ENCODE peak calls at places on chromosomes 4 and X, in eight cellular contexts. One of them, this sample, is unnamed.

GRCh38 chrX:20487227-20487626 is 220.5 kb upstream of the RPS6KA3 start:
- DNase-seq in PC-3: peak
- DNase-seq in natural killer cell: no peak
- DNase-seq in D721Med: no peak
- DNase-seq in pancreas: no peak
- DNase-seq in heart left ventricle: no peak
- DNase-seq in GM12864: no peak
- DNase-seq in epithelial cell of esophagus: peak
- DNase-seq in this sample: no peak

GRCh38 chr4:150280081-150280950 is 202.1 kb downstream of the DCLK2 start:
- DNase-seq in D721Med: no peak
- DNase-seq in pancreas: no peak
- DNase-seq in PC-3: peak
- DNase-seq in natural killer cell: no peak
- DNase-seq in GM12864: no peak
- DNase-seq in epithelial cell of esophagus: peak
- DNase-seq in heart left ventricle: no peak
- DNase-seq in this sample: no peak

GRCh38 chrX:110795645-110796510 is at the start of gene CHRDL1:
- DNase-seq in D721Med: no peak
- DNase-seq in heart left ventricle: peak
- DNase-seq in pancreas: peak
- DNase-seq in GM12864: no peak
- DNase-seq in epithelial cell of esophagus: peak
- DNase-seq in natural killer cell: no peak
- DNase-seq in PC-3: no peak
- DNase-seq in this sample: peak

GRCh38 chr4:80184791-80185756 is 12.2 kb upstream of the PRDM8 start:
- DNase-seq in GM12864: no peak
- DNase-seq in natural killer cell: no peak
- DNase-seq in heart left ventricle: no peak
- DNase-seq in epithelial cell of esophagus: no peak
- DNase-seq in pancreas: no peak
- DNase-seq in D721Med: no peak
- DNase-seq in PC-3: peak
- DNase-seq in this sample: no peak

GRCh38 chr4:143273170-143273917 is 63.3 kb upstream of the GAB1 start:
- DNase-seq in heart left ventricle: no peak
- DNase-seq in epithelial cell of esophagus: no peak
- DNase-seq in PC-3: no peak
- DNase-seq in pancreas: no peak
- DNase-seq in natural killer cell: no peak
- DNase-seq in GM12864: no peak
- DNase-seq in D721Med: no peak
- DNase-seq in this sample: no peak

GRCh38 chr4:25993564-25994185 is 79.7 kb downstream of the SMIM20 start:
- DNase-seq in PC-3: peak
- DNase-seq in natural killer cell: no peak
- DNase-seq in pancreas: no peak
- DNase-seq in D721Med: no peak
- DNase-seq in heart left ventricle: peak
- DNase-seq in epithelial cell of esophagus: no peak
- DNase-seq in GM12864: peak
- DNase-seq in this sample: peak

GRCh38 chr4:1776521-1777161 is 16.5 kb upstream of the FGFR3 start:
- DNase-seq in natural killer cell: no peak
- DNase-seq in epithelial cell of esophagus: no peak
- DNase-seq in pancreas: peak
- DNase-seq in PC-3: no peak
- DNase-seq in D721Med: no peak
- DNase-seq in heart left ventricle: no peak
- DNase-seq in GM12864: no peak
- DNase-seq in this sample: no peak

GRCh38 chr4:103076777-103077347 is 301 bp upstream of the SLC9B2 start:
- DNase-seq in epithelial cell of esophagus: no peak
- DNase-seq in heart left ventricle: no peak
- DNase-seq in pancreas: no peak
- DNase-seq in D721Med: no peak
- DNase-seq in PC-3: no peak
- DNase-seq in natural killer cell: no peak
- DNase-seq in GM12864: no peak
- DNase-seq in this sample: no peak

GRCh38 chr4:92021203-92021602 is 282.6 kb upstream of the GRID2 start:
- DNase-seq in pancreas: no peak
- DNase-seq in natural killer cell: no peak
- DNase-seq in heart left ventricle: no peak
- DNase-seq in epithelial cell of esophagus: no peak
- DNase-seq in D721Med: no peak
- DNase-seq in PC-3: no peak
- DNase-seq in GM12864: no peak
- DNase-seq in this sample: no peak

GRCh38 chr4:6372649-6373525 is 99.5 kb downstream of the PPP2R2C start:
- DNase-seq in PC-3: peak
- DNase-seq in heart left ventricle: no peak
- DNase-seq in natural killer cell: no peak
- DNase-seq in GM12864: peak
- DNase-seq in pancreas: no peak
- DNase-seq in epithelial cell of esophagus: peak
- DNase-seq in D721Med: peak
- DNase-seq in this sample: no peak

GRCh38 chrX:139831689-139832456 is 101.0 kb downstream of the ATP11C start:
- DNase-seq in epithelial cell of esophagus: peak
- DNase-seq in pancreas: no peak
- DNase-seq in natural killer cell: no peak
- DNase-seq in D721Med: no peak
- DNase-seq in PC-3: peak
- DNase-seq in heart left ventricle: no peak
- DNase-seq in GM12864: no peak
- DNase-seq in this sample: no peak

GRCh38 chr4:74157116-74157742 is 689 bp upstream of the MTHFD2L start:
- DNase-seq in D721Med: no peak
- DNase-seq in epithelial cell of esophagus: peak
- DNase-seq in natural killer cell: no peak
- DNase-seq in PC-3: no peak
- DNase-seq in heart left ventricle: no peak
- DNase-seq in pancreas: no peak
- DNase-seq in GM12864: no peak
- DNase-seq in this sample: no peak

GRCh38 chr4:21192367-21192766 is 492.1 kb downstream of the PACRGL start:
- DNase-seq in epithelial cell of esophagus: no peak
- DNase-seq in heart left ventricle: no peak
- DNase-seq in PC-3: no peak
- DNase-seq in GM12864: no peak
- DNase-seq in pancreas: no peak
- DNase-seq in natural killer cell: no peak
- DNase-seq in D721Med: no peak
- DNase-seq in this sample: no peak

GRCh38 chr4:87038837-87039715 is 104.3 kb downstream of the AFF1 start:
- DNase-seq in D721Med: no peak
- DNase-seq in epithelial cell of esophagus: peak
- DNase-seq in GM12864: no peak
- DNase-seq in heart left ventricle: peak
- DNase-seq in PC-3: peak
- DNase-seq in natural killer cell: no peak
- DNase-seq in pancreas: peak
- DNase-seq in this sample: peak

GRCh38 chr4:11805837-11806236 is 377.1 kb upstream of the HS3ST1 start:
- DNase-seq in GM12864: no peak
- DNase-seq in heart left ventricle: no peak
- DNase-seq in D721Med: no peak
- DNase-seq in PC-3: peak
- DNase-seq in pancreas: no peak
- DNase-seq in epithelial cell of esophagus: peak
- DNase-seq in natural killer cell: no peak
- DNase-seq in this sample: no peak

GRCh38 chr4:100736651-100737450 is 219.0 kb upstream of the EMCN start:
- DNase-seq in D721Med: no peak
- DNase-seq in natural killer cell: no peak
- DNase-seq in heart left ventricle: no peak
- DNase-seq in epithelial cell of esophagus: peak
- DNase-seq in PC-3: peak
- DNase-seq in pancreas: no peak
- DNase-seq in GM12864: no peak
- DNase-seq in this sample: no peak

GRCh38 chrX:150456466-150456865 is 93.3 kb downstream of the MAMLD1 start:
- DNase-seq in GM12864: no peak
- DNase-seq in PC-3: peak
- DNase-seq in epithelial cell of esophagus: peak
- DNase-seq in pancreas: no peak
- DNase-seq in D721Med: no peak
- DNase-seq in heart left ventricle: no peak
- DNase-seq in natural killer cell: no peak
- DNase-seq in this sample: no peak

GRCh38 chr4:186190456-186191265 is 706 bp upstream of the CYP4V2 start:
- DNase-seq in GM12864: no peak
- DNase-seq in pancreas: no peak
- DNase-seq in D721Med: no peak
- DNase-seq in natural killer cell: peak
- DNase-seq in heart left ventricle: peak
- DNase-seq in PC-3: no peak
- DNase-seq in epithelial cell of esophagus: peak
- DNase-seq in this sample: no peak

GRCh38 chr4:102431608-102431961 is 69.6 kb upstream of the NFKB1 start:
- DNase-seq in natural killer cell: no peak
- DNase-seq in heart left ventricle: no peak
- DNase-seq in PC-3: no peak
- DNase-seq in pancreas: no peak
- DNase-seq in GM12864: no peak
- DNase-seq in D721Med: no peak
- DNase-seq in epithelial cell of esophagus: no peak
- DNase-seq in this sample: no peak

GRCh38 chrX:24763989-24764388 is 70.3 kb downstream of the POLA1 start:
- DNase-seq in PC-3: no peak
- DNase-seq in epithelial cell of esophagus: no peak
- DNase-seq in natural killer cell: no peak
- DNase-seq in heart left ventricle: no peak
- DNase-seq in pancreas: no peak
- DNase-seq in GM12864: no peak
- DNase-seq in D721Med: no peak
- DNase-seq in this sample: no peak

GRCh38 chrX:24768556-24768955 is 74.8 kb downstream of the POLA1 start:
- DNase-seq in GM12864: no peak
- DNase-seq in heart left ventricle: no peak
- DNase-seq in natural killer cell: no peak
- DNase-seq in epithelial cell of esophagus: no peak
- DNase-seq in PC-3: no peak
- DNase-seq in D721Med: no peak
- DNase-seq in pancreas: no peak
- DNase-seq in this sample: no peak

DNA sequence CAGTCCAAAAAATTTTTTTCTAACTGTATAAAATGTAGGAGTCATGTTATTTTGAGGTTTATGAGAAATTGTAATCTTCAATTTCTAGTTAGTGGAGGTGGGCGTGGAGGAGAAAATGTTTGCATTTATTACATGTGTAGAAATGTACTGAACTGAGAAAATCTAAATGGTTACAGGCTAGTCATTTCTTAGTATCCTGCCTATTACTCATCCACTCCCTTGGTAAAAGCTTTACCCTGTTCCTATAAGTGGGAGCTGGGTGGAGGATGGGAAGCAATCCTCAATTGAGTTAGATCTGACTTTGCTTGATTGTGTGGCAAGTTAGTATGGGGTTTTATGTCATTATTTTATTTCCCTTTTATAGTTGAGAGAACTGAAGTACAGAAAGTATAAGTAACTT is 73.8 kb downstream of the POLA1 start:
- DNase-seq in heart left ventricle: no peak
- DNase-seq in pancreas: no peak
- DNase-seq in epithelial cell of esophagus: peak
- DNase-seq in PC-3: peak
- DNase-seq in D721Med: no peak
- DNase-seq in GM12864: no peak
- DNase-seq in natural killer cell: no peak
- DNase-seq in this sample: no peak
- TF ChIP-seq CTCF in heart left ventricle: no peak
- TF ChIP-seq CTCF in pancreas: no peak
- TF ChIP-seq CTCF in epithelial cell of esophagus: no peak
- TF ChIP-seq CTCF in PC-3: no peak
- TF ChIP-seq CTCF in D721Med: no peak
- TF ChIP-seq CTCF in GM12864: no peak
- TF ChIP-seq CTCF in natural killer cell: no peak
- TF ChIP-seq CTCF in this sample: no peak

DNA sequence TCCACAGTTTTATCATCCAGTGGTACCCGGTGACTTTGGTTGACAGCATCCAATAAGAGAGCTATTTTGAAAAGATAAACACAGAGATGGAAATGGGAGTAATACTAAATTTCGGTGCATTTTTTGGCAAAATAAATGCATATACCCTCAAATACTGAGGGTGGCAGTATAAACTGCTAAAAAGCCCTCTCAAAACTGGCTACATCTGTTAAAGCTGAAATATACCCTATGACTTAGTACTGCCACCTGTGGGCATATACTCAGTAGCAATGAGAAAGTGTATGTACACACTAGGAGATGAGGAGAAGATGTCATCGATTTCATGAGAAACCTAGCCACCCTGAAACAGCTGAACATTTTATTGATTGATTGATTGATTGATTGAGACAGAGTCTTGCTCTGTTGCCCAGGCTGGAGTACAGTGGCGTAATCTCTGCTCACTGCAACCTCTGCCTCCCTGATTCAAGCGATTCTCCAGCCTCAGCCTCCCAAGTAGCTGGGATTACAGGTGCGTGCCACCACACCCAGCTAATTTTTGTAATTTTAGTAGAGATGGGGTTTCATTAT is 12.2 kb upstream of the TMEM128 start:
- DNase-seq in epithelial cell of esophagus: peak
- DNase-seq in natural killer cell: no peak
- DNase-seq in heart left ventricle: no peak
- DNase-seq in PC-3: peak
- DNase-seq in GM12864: peak
- DNase-seq in D721Med: no peak
- DNase-seq in pancreas: no peak
- DNase-seq in this sample: no peak
- TF ChIP-seq CTCF in epithelial cell of esophagus: peak
- TF ChIP-seq CTCF in natural killer cell: peak
- TF ChIP-seq CTCF in heart left ventricle: peak
- TF ChIP-seq CTCF in PC-3: peak
- TF ChIP-seq CTCF in GM12864: peak
- TF ChIP-seq CTCF in D721Med: peak
- TF ChIP-seq CTCF in pancreas: no peak
- TF ChIP-seq CTCF in this sample: peak

DNA sequence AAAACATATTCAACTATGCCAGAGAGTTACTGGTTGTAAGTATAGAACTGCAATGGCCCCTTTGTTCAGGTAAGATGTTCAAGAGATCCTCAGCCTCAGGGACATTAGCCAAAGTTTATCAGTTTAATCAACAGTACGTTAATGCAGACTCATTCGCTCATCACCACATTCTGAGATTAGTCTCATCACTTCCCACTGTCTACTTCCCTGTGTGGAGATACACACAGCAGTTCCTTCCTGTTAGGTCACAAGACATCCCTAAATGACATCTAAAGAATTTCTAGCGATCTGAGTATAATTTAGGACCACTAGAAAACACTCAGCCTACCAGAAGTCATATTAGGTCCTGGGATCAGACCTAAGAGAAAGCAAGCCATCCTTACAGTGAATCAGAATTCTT is 10.4 kb downstream of the SLC10A7 start:
- DNase-seq in natural killer cell: no peak
- DNase-seq in D721Med: no peak
- DNase-seq in GM12864: no peak
- DNase-seq in PC-3: no peak
- DNase-seq in heart left ventricle: no peak
- DNase-seq in pancreas: no peak
- DNase-seq in epithelial cell of esophagus: no peak
- DNase-seq in this sample: no peak
- TF ChIP-seq CTCF in natural killer cell: no peak
- TF ChIP-seq CTCF in D721Med: no peak
- TF ChIP-seq CTCF in GM12864: no peak
- TF ChIP-seq CTCF in PC-3: no peak
- TF ChIP-seq CTCF in heart left ventricle: no peak
- TF ChIP-seq CTCF in pancreas: no peak
- TF ChIP-seq CTCF in epithelial cell of esophagus: no peak
- TF ChIP-seq CTCF in this sample: no peak

GRCh38 chrX:2934715-2935363 is 5.7 kb upstream of the ARSD start:
- DNase-seq in natural killer cell: no peak
- DNase-seq in GM12864: no peak
- DNase-seq in D721Med: no peak
- DNase-seq in heart left ventricle: no peak
- DNase-seq in pancreas: no peak
- DNase-seq in epithelial cell of esophagus: no peak
- DNase-seq in PC-3: no peak
- DNase-seq in this sample: no peak
- TF ChIP-seq CTCF in natural killer cell: no peak
- TF ChIP-seq CTCF in GM12864: no peak
- TF ChIP-seq CTCF in D721Med: no peak
- TF ChIP-seq CTCF in heart left ventricle: no peak
- TF ChIP-seq CTCF in pancreas: no peak
- TF ChIP-seq CTCF in epithelial cell of esophagus: no peak
- TF ChIP-seq CTCF in PC-3: no peak
- TF ChIP-seq CTCF in this sample: no peak

This sample was measured in neural crest cell.